ENCODE peak calls at places on chromosome 2, in four cellular contexts. One of them, this sample, is unnamed.

GRCh38 chr2:181573140-181573736 is 83.7 kb downstream of the CERKL start:
- DNase-seq in GM12878: no peak
- DNase-seq in K562: no peak
- DNase-seq in H1: no peak
- DNase-seq in this sample: peak

GRCh38 chr2:55875434-55876135 is 48.0 kb downstream of the EFEMP1 start:
- DNase-seq in GM12878: no peak
- DNase-seq in H1: no peak
- DNase-seq in K562: no peak
- DNase-seq in this sample: peak

GRCh38 chr2:12261993-12262680 is 454.6 kb upstream of the TRIB2 start:
- DNase-seq in K562: no peak
- DNase-seq in H1: no peak
- DNase-seq in GM12878: no peak
- DNase-seq in this sample: no peak

GRCh38 chr2:40105593-40105992 is 326.5 kb upstream of the THUMPD2 start:
- DNase-seq in K562: no peak
- DNase-seq in H1: no peak
- DNase-seq in GM12878: no peak
- DNase-seq in this sample: no peak

GRCh38 chr2:16121231-16121985 is 181.1 kb downstream of the MYCN start:
- DNase-seq in H1: no peak
- DNase-seq in K562: no peak
- DNase-seq in GM12878: no peak
- DNase-seq in this sample: no peak

GRCh38 chr2:33577660-33578059 is 21.4 kb downstream of the FAM98A start:
- DNase-seq in K562: no peak
- DNase-seq in H1: no peak
- DNase-seq in GM12878: no peak
- DNase-seq in this sample: no peak

GRCh38 chr2:6445156-6445555 is 420.6 kb downstream of the CMPK2 start:
- DNase-seq in K562: no peak
- DNase-seq in GM12878: no peak
- DNase-seq in H1: no peak
- DNase-seq in this sample: no peak

GRCh38 chr2:189020179-189020578 is 46.0 kb downstream of the COL3A1 start:
- DNase-seq in H1: no peak
- DNase-seq in K562: no peak
- DNase-seq in GM12878: no peak
- DNase-seq in this sample: no peak

GRCh38 chr2:26590960-26591618 is 50.1 kb downstream of the CIB4 start:
- DNase-seq in K562: no peak
- DNase-seq in GM12878: no peak
- DNase-seq in H1: peak
- DNase-seq in this sample: no peak

GRCh38 chr2:234701421-234701820 is 204.5 kb upstream of the ARL4C start:
- DNase-seq in GM12878: no peak
- DNase-seq in H1: no peak
- DNase-seq in K562: no peak
- DNase-seq in this sample: no peak

GRCh38 chr2:237315170-237315880 is 98.6 kb downstream of the COL6A3 start:
- DNase-seq in GM12878: no peak
- DNase-seq in H1: no peak
- DNase-seq in K562: no peak
- DNase-seq in this sample: peak

GRCh38 chr2:235536711-235537110 is 42.9 kb downstream of the AGAP1 start:
- DNase-seq in H1: no peak
- DNase-seq in GM12878: no peak
- DNase-seq in K562: no peak
- DNase-seq in this sample: no peak

GRCh38 chr2:50620783-50621182 is 411.1 kb downstream of the NRXN1 start:
- DNase-seq in GM12878: no peak
- DNase-seq in K562: no peak
- DNase-seq in H1: no peak
- DNase-seq in this sample: no peak

GRCh38 chr2:160034396-160034795 is 28.0 kb downstream of the PLA2R1 start:
- DNase-seq in K562: no peak
- DNase-seq in GM12878: no peak
- DNase-seq in H1: no peak
- DNase-seq in this sample: no peak

GRCh38 chr2:241499146-241499965 is 9.0 kb downstream of the STK25 start:
- DNase-seq in GM12878: no peak
- DNase-seq in H1: no peak
- DNase-seq in K562: no peak
- DNase-seq in this sample: no peak

GRCh38 chr2:86480105-86480504 is 38.9 kb downstream of the KDM3A start:
- DNase-seq in K562: no peak
- DNase-seq in H1: no peak
- DNase-seq in GM12878: no peak
- DNase-seq in this sample: no peak

GRCh38 chr2:86477349-86477748 is 36.2 kb downstream of the KDM3A start:
- DNase-seq in GM12878: no peak
- DNase-seq in H1: no peak
- DNase-seq in K562: no peak
- DNase-seq in this sample: no peak

GRCh38 chr2:86476918-86477317 is 35.7 kb downstream of the KDM3A start:
- DNase-seq in K562: no peak
- DNase-seq in H1: no peak
- DNase-seq in GM12878: no peak
- DNase-seq in this sample: no peak

GRCh38 chr2:86470890-86471289 is 29.7 kb downstream of the KDM3A start:
- DNase-seq in GM12878: no peak
- DNase-seq in H1: no peak
- DNase-seq in K562: no peak
- DNase-seq in this sample: no peak

DNA sequence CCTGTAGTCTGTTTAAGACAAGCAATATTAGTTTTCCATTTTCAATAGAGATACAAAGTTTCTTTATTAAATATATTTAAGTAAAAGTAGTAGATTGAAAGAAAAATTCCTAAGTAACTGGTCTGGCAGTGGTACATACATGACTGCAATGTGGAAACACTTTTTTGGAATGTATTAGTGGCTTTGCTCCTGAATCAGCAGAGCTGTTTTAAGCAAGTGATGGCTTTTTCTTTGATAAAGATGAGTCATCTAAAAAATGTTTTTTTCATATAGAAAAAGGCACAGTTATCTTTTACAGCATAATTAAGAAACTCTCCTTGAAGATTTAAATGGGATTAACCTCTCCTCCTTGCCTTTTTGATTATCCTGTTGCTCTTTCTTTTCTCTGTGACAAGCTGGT is 34.9 kb downstream of the KDM3A start:
- DNase-seq in K562: no peak
- DNase-seq in GM12878: no peak
- DNase-seq in H1: no peak
- DNase-seq in this sample: no peak
- TF ChIP-seq CBX5 in K562: no peak
- TF ChIP-seq CBX5 in GM12878: no peak
- TF ChIP-seq CBX5 in H1: no peak
- TF ChIP-seq CBX5 in this sample: no peak

GRCh38 chr2:151350579-151351195 is 6.7 kb upstream of the TNFAIP6 start:
- DNase-seq in K562: no peak
- DNase-seq in H1: no peak
- DNase-seq in GM12878: no peak
- DNase-seq in this sample: no peak
- TF ChIP-seq CBX5 in K562: no peak
- TF ChIP-seq CBX5 in H1: no peak
- TF ChIP-seq CBX5 in GM12878: no peak
- TF ChIP-seq CBX5 in this sample: no peak

DNA sequence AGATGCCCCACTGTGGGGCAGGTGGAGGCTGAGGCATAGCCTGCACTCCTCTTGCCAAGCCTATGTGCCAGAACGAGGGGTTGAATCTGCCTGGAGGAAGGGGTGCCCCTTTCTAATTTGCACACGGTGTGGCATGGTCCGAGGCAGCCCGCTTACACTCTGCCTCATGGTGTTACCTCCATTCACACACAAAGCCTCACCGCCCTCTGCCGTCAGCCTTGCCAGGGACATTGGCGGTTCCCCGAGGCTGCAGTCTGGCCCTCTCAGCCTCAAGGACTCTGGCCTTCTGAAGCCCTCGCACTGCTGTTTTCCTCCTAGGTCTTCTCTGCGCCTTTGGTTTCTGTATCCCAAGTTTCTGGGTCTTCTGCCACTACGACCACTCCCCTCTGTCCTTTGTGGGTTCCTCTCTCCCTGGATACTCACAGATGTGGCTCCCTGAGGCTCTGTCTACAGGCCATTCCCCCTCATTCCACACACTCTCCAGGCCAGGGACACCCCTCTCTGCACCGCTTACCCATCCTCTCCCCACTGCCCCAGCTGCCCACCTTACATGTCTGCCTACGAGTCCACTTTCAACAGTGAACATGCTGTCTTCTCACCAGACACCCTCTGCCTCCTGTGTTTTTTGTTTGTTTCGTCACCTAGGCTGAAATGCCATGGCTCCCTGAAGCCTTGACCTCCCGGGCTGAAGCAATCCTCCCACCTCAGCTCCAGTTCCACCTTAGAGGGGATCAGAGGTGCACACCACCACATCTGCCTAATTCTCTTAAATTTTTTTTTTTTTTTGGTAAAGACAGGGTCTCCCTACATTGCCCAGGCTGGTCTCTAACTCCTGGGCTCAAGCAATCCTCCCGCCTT is 7.9 kb upstream of the ASPRV1 start:
- DNase-seq in GM12878: no peak
- DNase-seq in H1: no peak
- DNase-seq in K562: no peak
- DNase-seq in this sample: peak
- TF ChIP-seq CBX5 in GM12878: no peak
- TF ChIP-seq CBX5 in H1: no peak
- TF ChIP-seq CBX5 in K562: no peak
- TF ChIP-seq CBX5 in this sample: no peak

GRCh38 chr2:43176449-43176848 is 50.0 kb downstream of the ZFP36L2 start:
- DNase-seq in GM12878: no peak
- DNase-seq in K562: no peak
- DNase-seq in H1: no peak
- DNase-seq in this sample: no peak
- TF ChIP-seq CBX5 in GM12878: no peak
- TF ChIP-seq CBX5 in K562: no peak
- TF ChIP-seq CBX5 in H1: no peak
- TF ChIP-seq CBX5 in this sample: no peak

GRCh38 chr2:239757154-239757760 is 267.9 kb downstream of the NDUFA10 start:
- DNase-seq in K562: no peak
- DNase-seq in H1: no peak
- DNase-seq in GM12878: no peak
- DNase-seq in this sample: no peak
- TF ChIP-seq CBX5 in K562: no peak
- TF ChIP-seq CBX5 in H1: no peak
- TF ChIP-seq CBX5 in GM12878: no peak
- TF ChIP-seq CBX5 in this sample: no peak

GRCh38 chr2:164766931-164767330 is 74.7 kb downstream of the COBLL1 start:
- DNase-seq in GM12878: no peak
- DNase-seq in H1: no peak
- DNase-seq in K562: no peak
- DNase-seq in this sample: peak

GRCh38 chr2:164764474-164764873 is 77.1 kb downstream of the COBLL1 start:
- DNase-seq in K562: no peak
- DNase-seq in GM12878: no peak
- DNase-seq in H1: no peak
- DNase-seq in this sample: no peak

GRCh38 chr2:164764996-164765395 is 76.6 kb downstream of the COBLL1 start:
- DNase-seq in K562: no peak
- DNase-seq in H1: no peak
- DNase-seq in GM12878: no peak
- DNase-seq in this sample: no peak

GRCh38 chr2:164763431-164763830 is 78.2 kb downstream of the COBLL1 start:
- DNase-seq in H1: no peak
- DNase-seq in K562: no peak
- DNase-seq in GM12878: no peak
- DNase-seq in this sample: no peak

DNA sequence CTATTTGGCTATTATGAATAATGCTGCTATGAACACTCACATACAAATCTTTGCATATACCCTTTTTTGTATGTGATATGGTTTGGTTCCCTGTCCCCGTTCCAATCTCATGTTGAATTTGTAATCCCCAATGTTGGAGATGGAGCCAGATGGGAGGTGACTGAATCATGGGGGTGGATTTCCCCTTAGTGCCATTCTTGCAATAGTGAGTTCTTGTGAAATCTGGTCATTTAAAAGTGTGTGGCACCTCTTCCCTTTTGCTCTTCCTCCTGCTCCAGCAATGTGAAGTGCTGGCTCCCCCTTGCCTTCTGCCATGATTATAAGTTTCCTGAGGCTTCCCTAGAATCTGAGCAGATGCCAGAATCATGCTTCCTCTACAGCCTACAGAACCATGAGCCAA is 75.4 kb downstream of the COBLL1 start:
- DNase-seq in K562: no peak
- DNase-seq in H1: no peak
- DNase-seq in GM12878: no peak
- DNase-seq in this sample: no peak
- TF ChIP-seq CBX5 in K562: no peak
- TF ChIP-seq CBX5 in H1: no peak
- TF ChIP-seq CBX5 in GM12878: no peak
- TF ChIP-seq CBX5 in this sample: no peak

GRCh38 chr2:102967451-102967850 is 205.6 kb downstream of the TMEM182 start:
- DNase-seq in H1: no peak
- DNase-seq in GM12878: no peak
- DNase-seq in K562: no peak
- DNase-seq in this sample: no peak
- TF ChIP-seq CBX5 in H1: no peak
- TF ChIP-seq CBX5 in GM12878: no peak
- TF ChIP-seq CBX5 in K562: no peak
- TF ChIP-seq CBX5 in this sample: no peak

GRCh38 chr2:173402405-173402974 is 47.8 kb downstream of the CDCA7 start:
- DNase-seq in GM12878: peak
- DNase-seq in H1: peak
- DNase-seq in K562: peak
- DNase-seq in this sample: peak
- TF ChIP-seq CBX5 in GM12878: no peak
- TF ChIP-seq CBX5 in H1: no peak
- TF ChIP-seq CBX5 in K562: no peak
- TF ChIP-seq CBX5 in this sample: peak

This sample was measured in HepG2.